ENCODE peak calls at places on chromosomes 2 and 18, in ten cellular contexts. I is A172; K is activated effector memory CD4-positive, alpha-beta T cell treated with Interleukin-2 at 50 U/mL for 16 hours; R is activated naive CD4-positive, alpha-beta T cell treated with anti-CD3 and anti-CD28 coated beads for 36 hours; V is fibroblast of lung; Y is LoVo; M is posterior cingulate gyrus; N is omental fat pad; L is lower leg skin; U is T-helper 2 cell. A is an unnamed sample.

GRCh38 chr2:18282026-18282425 is 278.4 kb downstream of the RDH14 start:
- DNase-seq in I (no peak), K (no peak), R (no peak), V (no peak), Y (no peak), M (no peak), N (no peak), L (no peak), U (no peak), A (no peak)

GRCh38 chr18:48749768-48750167 is 201.0 kb downstream of the SMAD7 start:
- DNase-seq in I (peak), K (no peak), R (no peak), V (peak), Y (no peak), M (no peak), N (no peak), L (peak), U (no peak), A (peak)

GRCh38 chr2:139876321-139876720 is 1096.1 kb upstream of the NXPH2 start:
- DNase-seq in I (no peak), K (no peak), R (no peak), V (no peak), Y (no peak), M (no peak), N (no peak), L (no peak), U (no peak), A (no peak)

GRCh38 chr18:2965797-2966196 is 47.1 kb downstream of the LPIN2 start:
- DNase-seq in I (no peak), K (no peak), R (no peak), V (no peak), Y (no peak), M (no peak), N (no peak), L (no peak), U (no peak), A (no peak)

GRCh38 chr2:211396815-211397214 is 840.4 kb downstream of the CPS1 start:
- DNase-seq in I (no peak), K (no peak), R (no peak), V (no peak), Y (no peak), M (no peak), N (no peak), L (no peak), U (no peak), A (no peak)

GRCh38 chr2:240457223-240458043 is 22.0 kb downstream of the GPC1 start:
- DNase-seq in I (no peak), K (no peak), R (no peak), V (no peak), Y (no peak), M (peak), N (no peak), L (no peak), U (no peak), A (peak)

GRCh38 chr2:143132360-143132759 is 3.1 kb downstream of the ARHGAP15 start:
- DNase-seq in I (no peak), K (no peak), R (peak), V (no peak), Y (no peak), M (no peak), N (no peak), L (no peak), U (no peak), A (no peak)

GRCh38 chr18:76426738-76427305 is 68.2 kb downstream of the ZNF516 start:
- DNase-seq in I (no peak), K (no peak), R (peak), V (peak), Y (no peak), M (no peak), N (no peak), L (no peak), U (no peak), A (no peak)

GRCh38 chr2:130287656-130288026 is 55.1 kb upstream of the IMP4 start:
- DNase-seq in I (no peak), K (no peak), R (no peak), V (no peak), Y (no peak), M (no peak), N (no peak), L (peak), U (no peak), A (no peak)

GRCh38 chr2:101710690-101711318 is 13.3 kb downstream of the MAP4K4 start:
- DNase-seq in I (no peak), K (no peak), R (no peak), V (peak), Y (no peak), M (no peak), N (no peak), L (no peak), U (no peak), A (no peak)

GRCh38 chr2:15177103-15177502 is 384.0 kb downstream of the NBAS start:
- DNase-seq in I (peak), K (peak), R (peak), V (peak), Y (no peak), M (no peak), N (no peak), L (no peak), U (peak), A (no peak)

GRCh38 chr18:9417081-9417841 is 58.1 kb upstream of the RALBP1 start:
- DNase-seq in I (peak), K (no peak), R (no peak), V (peak), Y (no peak), M (no peak), N (no peak), L (no peak), U (no peak), A (peak)

GRCh38 chr2:240303896-240304745 is 131.3 kb upstream of the GPC1 start:
- DNase-seq in I (no peak), K (no peak), R (no peak), V (no peak), Y (no peak), M (no peak), N (peak), L (peak), U (no peak), A (no peak)

GRCh38 chr18:35178260-35178659 is 62.6 kb upstream of the ZNF397 start:
- DNase-seq in I (peak), K (no peak), R (peak), V (peak), Y (peak), M (no peak), N (no peak), L (no peak), U (no peak), A (no peak)

GRCh38 chr2:229268626-229269025 is 2.5 kb downstream of the PID1 start:
- DNase-seq in I (peak), K (no peak), R (no peak), V (peak), Y (peak), M (no peak), N (no peak), L (no peak), U (no peak), A (no peak)

GRCh38 chr2:62939735-62940491 is 110.7 kb upstream of the OTX1 start:
- DNase-seq in I (peak), K (no peak), R (no peak), V (peak), Y (no peak), M (no peak), N (no peak), L (no peak), U (no peak), A (no peak)

GRCh38 chr2:88074854-88075292 is 7.2 kb downstream of the SMYD1 start:
- DNase-seq in I (peak), K (no peak), R (no peak), V (peak), Y (no peak), M (no peak), N (no peak), L (no peak), U (no peak), A (no peak)

GRCh38 chr18:13871701-13872100 is 43.6 kb downstream of the MC2R start:
- DNase-seq in I (no peak), K (no peak), R (no peak), V (no peak), Y (no peak), M (no peak), N (no peak), L (no peak), U (no peak), A (no peak)

GRCh38 chr18:28365406-28365805 is 188.5 kb upstream of the CDH2 start:
- DNase-seq in I (no peak), K (no peak), R (no peak), V (peak), Y (no peak), M (no peak), N (no peak), L (no peak), U (no peak), A (no peak)

GRCh38 chr2:38315707-38316333 is 61.3 kb downstream of the ATL2 start:
- DNase-seq in I (peak), K (no peak), R (peak), V (peak), Y (peak), M (no peak), N (no peak), L (no peak), U (no peak), A (no peak)

GRCh38 chr2:45913539-45913938 is 262.1 kb downstream of the PRKCE start:
- DNase-seq in I (no peak), K (no peak), R (no peak), V (no peak), Y (no peak), M (no peak), N (no peak), L (no peak), U (no peak), A (no peak)

GRCh38 chr2:144516417-144516980 is 3.4 kb downstream of the ZEB2 start:
- DNase-seq in I (no peak), K (no peak), R (no peak), V (peak), Y (no peak), M (no peak), N (no peak), L (peak), U (no peak), A (peak)

GRCh38 chr2:150866431-150866830 is 379.0 kb upstream of the RND3 start:
- DNase-seq in I (no peak), K (no peak), R (no peak), V (peak), Y (no peak), M (no peak), N (no peak), L (no peak), U (no peak), A (no peak)